ENCODE peak calls at places on chromosomes 4 and X, in seven cellular contexts. One of them, this sample, is unnamed.

GRCh38 chrX:56733459-56734046 is 4.5 kb downstream of the NBDY start:
- DNase-seq in D341Med: no peak
- DNase-seq in lung: peak; percentile 41
- DNase-seq in activated naive CD4-positive, alpha-beta T cell treated with anti-CD3 and anti-CD28 coated beads, Interleukin-2, amount 10 ng/mL, durations not matched to agents 7 days and 5 days: peak; percentile 67
- DNase-seq in neural progenitor cell: peak; percentile 73
- DNase-seq in activated CD4-positive, alpha-beta T cell treated with anti-CD3 and anti-CD28 coated beads for 1 hour: peak; percentile 18
- DNase-seq in central memory CD8-positive, alpha-beta T cell: peak; percentile 20
- DNase-seq in this sample: peak; percentile 68

GRCh38 chr4:98260047-98260578 is 1.1 kb upstream of the RAP1GDS1 start:
- DNase-seq in D341Med: peak; percentile 62
- DNase-seq in lung: peak; percentile 50
- DNase-seq in activated naive CD4-positive, alpha-beta T cell treated with anti-CD3 and anti-CD28 coated beads, Interleukin-2, amount 10 ng/mL, durations not matched to agents 7 days and 5 days: no peak
- DNase-seq in neural progenitor cell: peak; percentile 75
- DNase-seq in activated CD4-positive, alpha-beta T cell treated with anti-CD3 and anti-CD28 coated beads for 1 hour: peak; percentile 15
- DNase-seq in central memory CD8-positive, alpha-beta T cell: peak; percentile 15
- DNase-seq in this sample: peak; percentile 29

GRCh38 chr4:95386410-95386809 is 162.4 kb downstream of the UNC5C start:
- DNase-seq in D341Med: no peak
- DNase-seq in lung: no peak
- DNase-seq in activated naive CD4-positive, alpha-beta T cell treated with anti-CD3 and anti-CD28 coated beads, Interleukin-2, amount 10 ng/mL, durations not matched to agents 7 days and 5 days: no peak
- DNase-seq in neural progenitor cell: no peak
- DNase-seq in activated CD4-positive, alpha-beta T cell treated with anti-CD3 and anti-CD28 coated beads for 1 hour: no peak
- DNase-seq in central memory CD8-positive, alpha-beta T cell: no peak
- DNase-seq in this sample: no peak

GRCh38 chrX:39631275-39631674 is 466.5 kb downstream of the BCOR start:
- DNase-seq in D341Med: no peak
- DNase-seq in lung: no peak
- DNase-seq in activated naive CD4-positive, alpha-beta T cell treated with anti-CD3 and anti-CD28 coated beads, Interleukin-2, amount 10 ng/mL, durations not matched to agents 7 days and 5 days: no peak
- DNase-seq in neural progenitor cell: no peak
- DNase-seq in activated CD4-positive, alpha-beta T cell treated with anti-CD3 and anti-CD28 coated beads for 1 hour: no peak
- DNase-seq in central memory CD8-positive, alpha-beta T cell: no peak
- DNase-seq in this sample: no peak

GRCh38 chr4:82851902-82852750 is 38.8 kb downstream of the SEC31A start:
- DNase-seq in D341Med: peak; percentile 30
- DNase-seq in lung: no peak
- DNase-seq in activated naive CD4-positive, alpha-beta T cell treated with anti-CD3 and anti-CD28 coated beads, Interleukin-2, amount 10 ng/mL, durations not matched to agents 7 days and 5 days: no peak
- DNase-seq in neural progenitor cell: peak; percentile 54
- DNase-seq in activated CD4-positive, alpha-beta T cell treated with anti-CD3 and anti-CD28 coated beads for 1 hour: no peak
- DNase-seq in central memory CD8-positive, alpha-beta T cell: no peak
- DNase-seq in this sample: no peak

GRCh38 chr4:5754529-5754881 is 43.5 kb downstream of the EVC start:
- DNase-seq in D341Med: no peak
- DNase-seq in lung: no peak
- DNase-seq in activated naive CD4-positive, alpha-beta T cell treated with anti-CD3 and anti-CD28 coated beads, Interleukin-2, amount 10 ng/mL, durations not matched to agents 7 days and 5 days: no peak
- DNase-seq in neural progenitor cell: no peak
- DNase-seq in activated CD4-positive, alpha-beta T cell treated with anti-CD3 and anti-CD28 coated beads for 1 hour: no peak
- DNase-seq in central memory CD8-positive, alpha-beta T cell: no peak
- DNase-seq in this sample: no peak

GRCh38 chr4:100649478-100649877 is 131.7 kb upstream of the EMCN start:
- DNase-seq in D341Med: no peak
- DNase-seq in lung: no peak
- DNase-seq in activated naive CD4-positive, alpha-beta T cell treated with anti-CD3 and anti-CD28 coated beads, Interleukin-2, amount 10 ng/mL, durations not matched to agents 7 days and 5 days: no peak
- DNase-seq in neural progenitor cell: no peak
- DNase-seq in activated CD4-positive, alpha-beta T cell treated with anti-CD3 and anti-CD28 coated beads for 1 hour: no peak
- DNase-seq in central memory CD8-positive, alpha-beta T cell: no peak
- DNase-seq in this sample: no peak

GRCh38 chr4:70239497-70239896 is 2.9 kb upstream of the CSN3 start:
- DNase-seq in D341Med: no peak
- DNase-seq in lung: no peak
- DNase-seq in activated naive CD4-positive, alpha-beta T cell treated with anti-CD3 and anti-CD28 coated beads, Interleukin-2, amount 10 ng/mL, durations not matched to agents 7 days and 5 days: no peak
- DNase-seq in neural progenitor cell: no peak
- DNase-seq in activated CD4-positive, alpha-beta T cell treated with anti-CD3 and anti-CD28 coated beads for 1 hour: no peak
- DNase-seq in central memory CD8-positive, alpha-beta T cell: no peak
- DNase-seq in this sample: no peak

GRCh38 chrX:110204986-110205385 is 112.9 kb downstream of the AMMECR1 start:
- DNase-seq in D341Med: no peak
- DNase-seq in lung: no peak
- DNase-seq in activated naive CD4-positive, alpha-beta T cell treated with anti-CD3 and anti-CD28 coated beads, Interleukin-2, amount 10 ng/mL, durations not matched to agents 7 days and 5 days: no peak
- DNase-seq in neural progenitor cell: no peak
- DNase-seq in activated CD4-positive, alpha-beta T cell treated with anti-CD3 and anti-CD28 coated beads for 1 hour: no peak
- DNase-seq in central memory CD8-positive, alpha-beta T cell: no peak
- DNase-seq in this sample: no peak

GRCh38 chr4:83255584-83255983 is 29.0 kb downstream of the COQ2 start:
- DNase-seq in D341Med: no peak
- DNase-seq in lung: no peak
- DNase-seq in activated naive CD4-positive, alpha-beta T cell treated with anti-CD3 and anti-CD28 coated beads, Interleukin-2, amount 10 ng/mL, durations not matched to agents 7 days and 5 days: no peak
- DNase-seq in neural progenitor cell: no peak
- DNase-seq in activated CD4-positive, alpha-beta T cell treated with anti-CD3 and anti-CD28 coated beads for 1 hour: no peak
- DNase-seq in central memory CD8-positive, alpha-beta T cell: no peak
- DNase-seq in this sample: no peak

GRCh38 chr4:98993419-98994071 is 2.0 kb upstream of the METAP1 start:
- DNase-seq in D341Med: no peak
- DNase-seq in lung: no peak
- DNase-seq in activated naive CD4-positive, alpha-beta T cell treated with anti-CD3 and anti-CD28 coated beads, Interleukin-2, amount 10 ng/mL, durations not matched to agents 7 days and 5 days: no peak
- DNase-seq in neural progenitor cell: no peak
- DNase-seq in activated CD4-positive, alpha-beta T cell treated with anti-CD3 and anti-CD28 coated beads for 1 hour: no peak
- DNase-seq in central memory CD8-positive, alpha-beta T cell: no peak
- DNase-seq in this sample: no peak

GRCh38 chr4:46649390-46649789 is 259.5 kb upstream of the GABRA2 start:
- DNase-seq in D341Med: no peak
- DNase-seq in lung: no peak
- DNase-seq in activated naive CD4-positive, alpha-beta T cell treated with anti-CD3 and anti-CD28 coated beads, Interleukin-2, amount 10 ng/mL, durations not matched to agents 7 days and 5 days: no peak
- DNase-seq in neural progenitor cell: no peak
- DNase-seq in activated CD4-positive, alpha-beta T cell treated with anti-CD3 and anti-CD28 coated beads for 1 hour: no peak
- DNase-seq in central memory CD8-positive, alpha-beta T cell: no peak
- DNase-seq in this sample: no peak

GRCh38 chr4:25013756-25014737 is 16.7 kb downstream of the LGI2 start:
- DNase-seq in D341Med: no peak
- DNase-seq in lung: no peak
- DNase-seq in activated naive CD4-positive, alpha-beta T cell treated with anti-CD3 and anti-CD28 coated beads, Interleukin-2, amount 10 ng/mL, durations not matched to agents 7 days and 5 days: no peak
- DNase-seq in neural progenitor cell: no peak
- DNase-seq in activated CD4-positive, alpha-beta T cell treated with anti-CD3 and anti-CD28 coated beads for 1 hour: no peak
- DNase-seq in central memory CD8-positive, alpha-beta T cell: no peak
- DNase-seq in this sample: no peak

GRCh38 chr4:145177906-145178538 is 2.4 kb downstream of the OTUD4 start:
- DNase-seq in D341Med: no peak
- DNase-seq in lung: no peak
- DNase-seq in activated naive CD4-positive, alpha-beta T cell treated with anti-CD3 and anti-CD28 coated beads, Interleukin-2, amount 10 ng/mL, durations not matched to agents 7 days and 5 days: peak; percentile 24
- DNase-seq in neural progenitor cell: no peak
- DNase-seq in activated CD4-positive, alpha-beta T cell treated with anti-CD3 and anti-CD28 coated beads for 1 hour: no peak
- DNase-seq in central memory CD8-positive, alpha-beta T cell: no peak
- DNase-seq in this sample: no peak

GRCh38 chr4:184102488-184102887 is 115.2 kb downstream of the ENPP6 start:
- DNase-seq in D341Med: no peak
- DNase-seq in lung: no peak
- DNase-seq in activated naive CD4-positive, alpha-beta T cell treated with anti-CD3 and anti-CD28 coated beads, Interleukin-2, amount 10 ng/mL, durations not matched to agents 7 days and 5 days: no peak
- DNase-seq in neural progenitor cell: no peak
- DNase-seq in activated CD4-positive, alpha-beta T cell treated with anti-CD3 and anti-CD28 coated beads for 1 hour: no peak
- DNase-seq in central memory CD8-positive, alpha-beta T cell: no peak
- DNase-seq in this sample: no peak

GRCh38 chrX:38987135-38987780 is 186.0 kb downstream of the MID1IP1 start:
- DNase-seq in D341Med: no peak
- DNase-seq in lung: no peak
- DNase-seq in activated naive CD4-positive, alpha-beta T cell treated with anti-CD3 and anti-CD28 coated beads, Interleukin-2, amount 10 ng/mL, durations not matched to agents 7 days and 5 days: no peak
- DNase-seq in neural progenitor cell: no peak
- DNase-seq in activated CD4-positive, alpha-beta T cell treated with anti-CD3 and anti-CD28 coated beads for 1 hour: no peak
- DNase-seq in central memory CD8-positive, alpha-beta T cell: no peak
- DNase-seq in this sample: no peak

GRCh38 chrX:134528936-134529335 is 69.0 kb downstream of the HPRT1 start:
- DNase-seq in D341Med: no peak
- DNase-seq in lung: no peak
- DNase-seq in activated naive CD4-positive, alpha-beta T cell treated with anti-CD3 and anti-CD28 coated beads, Interleukin-2, amount 10 ng/mL, durations not matched to agents 7 days and 5 days: no peak
- DNase-seq in neural progenitor cell: no peak
- DNase-seq in activated CD4-positive, alpha-beta T cell treated with anti-CD3 and anti-CD28 coated beads for 1 hour: no peak
- DNase-seq in central memory CD8-positive, alpha-beta T cell: no peak
- DNase-seq in this sample: no peak

GRCh38 chr4:138217567-138217966 is 24.6 kb downstream of the SLC7A11 start:
- DNase-seq in D341Med: no peak
- DNase-seq in lung: no peak
- DNase-seq in activated naive CD4-positive, alpha-beta T cell treated with anti-CD3 and anti-CD28 coated beads, Interleukin-2, amount 10 ng/mL, durations not matched to agents 7 days and 5 days: no peak
- DNase-seq in neural progenitor cell: peak; percentile 69
- DNase-seq in activated CD4-positive, alpha-beta T cell treated with anti-CD3 and anti-CD28 coated beads for 1 hour: no peak
- DNase-seq in central memory CD8-positive, alpha-beta T cell: no peak
- DNase-seq in this sample: no peak

GRCh38 chr4:632926-633325 is 7.6 kb downstream of the PDE6B start:
- DNase-seq in D341Med: no peak
- DNase-seq in lung: no peak
- DNase-seq in activated naive CD4-positive, alpha-beta T cell treated with anti-CD3 and anti-CD28 coated beads, Interleukin-2, amount 10 ng/mL, durations not matched to agents 7 days and 5 days: no peak
- DNase-seq in neural progenitor cell: no peak
- DNase-seq in activated CD4-positive, alpha-beta T cell treated with anti-CD3 and anti-CD28 coated beads for 1 hour: no peak
- DNase-seq in central memory CD8-positive, alpha-beta T cell: no peak
- DNase-seq in this sample: no peak

GRCh38 chr4:55122235-55122634 is 3.2 kb downstream of the KDR start:
- DNase-seq in D341Med: no peak
- DNase-seq in lung: no peak
- DNase-seq in activated naive CD4-positive, alpha-beta T cell treated with anti-CD3 and anti-CD28 coated beads, Interleukin-2, amount 10 ng/mL, durations not matched to agents 7 days and 5 days: no peak
- DNase-seq in neural progenitor cell: no peak
- DNase-seq in activated CD4-positive, alpha-beta T cell treated with anti-CD3 and anti-CD28 coated beads for 1 hour: no peak
- DNase-seq in central memory CD8-positive, alpha-beta T cell: no peak
- DNase-seq in this sample: no peak

GRCh38 chr4:142801966-142802365 is 44.1 kb downstream of the INPP4B start:
- DNase-seq in D341Med: no peak
- DNase-seq in lung: no peak
- DNase-seq in activated naive CD4-positive, alpha-beta T cell treated with anti-CD3 and anti-CD28 coated beads, Interleukin-2, amount 10 ng/mL, durations not matched to agents 7 days and 5 days: peak; percentile 31
- DNase-seq in neural progenitor cell: no peak
- DNase-seq in activated CD4-positive, alpha-beta T cell treated with anti-CD3 and anti-CD28 coated beads for 1 hour: no peak
- DNase-seq in central memory CD8-positive, alpha-beta T cell: no peak
- DNase-seq in this sample: no peak

GRCh38 chrX:135112096-135112729 is 8.1 kb downstream of the ETDB start:
- DNase-seq in D341Med: peak; percentile 40
- DNase-seq in lung: no peak
- DNase-seq in activated naive CD4-positive, alpha-beta T cell treated with anti-CD3 and anti-CD28 coated beads, Interleukin-2, amount 10 ng/mL, durations not matched to agents 7 days and 5 days: peak; percentile 45
- DNase-seq in neural progenitor cell: peak; percentile 31
- DNase-seq in activated CD4-positive, alpha-beta T cell treated with anti-CD3 and anti-CD28 coated beads for 1 hour: no peak
- DNase-seq in central memory CD8-positive, alpha-beta T cell: no peak
- DNase-seq in this sample: no peak

GRCh38 chr4:166198516-166198915 is 325.5 kb downstream of the TLL1 start:
- DNase-seq in D341Med: no peak
- DNase-seq in lung: no peak
- DNase-seq in activated naive CD4-positive, alpha-beta T cell treated with anti-CD3 and anti-CD28 coated beads, Interleukin-2, amount 10 ng/mL, durations not matched to agents 7 days and 5 days: no peak
- DNase-seq in neural progenitor cell: no peak
- DNase-seq in activated CD4-positive, alpha-beta T cell treated with anti-CD3 and anti-CD28 coated beads for 1 hour: no peak
- DNase-seq in central memory CD8-positive, alpha-beta T cell: no peak
- DNase-seq in this sample: no peak

GRCh38 chrX:1600406-1601050 is 9.1 kb downstream of the AKAP17A start:
- DNase-seq in D341Med: peak; percentile 24
- DNase-seq in lung: no peak
- DNase-seq in activated naive CD4-positive, alpha-beta T cell treated with anti-CD3 and anti-CD28 coated beads, Interleukin-2, amount 10 ng/mL, durations not matched to agents 7 days and 5 days: no peak
- DNase-seq in neural progenitor cell: no peak
- DNase-seq in activated CD4-positive, alpha-beta T cell treated with anti-CD3 and anti-CD28 coated beads for 1 hour: no peak
- DNase-seq in central memory CD8-positive, alpha-beta T cell: no peak
- DNase-seq in this sample: no peak

GRCh38 chr4:82217986-82218715 is 155.6 kb downstream of the HNRNPD start:
- DNase-seq in D341Med: peak; percentile 50
- DNase-seq in lung: no peak
- DNase-seq in activated naive CD4-positive, alpha-beta T cell treated with anti-CD3 and anti-CD28 coated beads, Interleukin-2, amount 10 ng/mL, durations not matched to agents 7 days and 5 days: peak; percentile 34
- DNase-seq in neural progenitor cell: peak; percentile 19
- DNase-seq in activated CD4-positive, alpha-beta T cell treated with anti-CD3 and anti-CD28 coated beads for 1 hour: no peak
- DNase-seq in central memory CD8-positive, alpha-beta T cell: no peak
- DNase-seq in this sample: no peak

GRCh38 chrX:17584248-17584681 is 153.0 kb upstream of the SCML1 start:
- DNase-seq in D341Med: no peak
- DNase-seq in lung: no peak
- DNase-seq in activated naive CD4-positive, alpha-beta T cell treated with anti-CD3 and anti-CD28 coated beads, Interleukin-2, amount 10 ng/mL, durations not matched to agents 7 days and 5 days: no peak
- DNase-seq in neural progenitor cell: no peak
- DNase-seq in activated CD4-positive, alpha-beta T cell treated with anti-CD3 and anti-CD28 coated beads for 1 hour: no peak
- DNase-seq in central memory CD8-positive, alpha-beta T cell: no peak
- DNase-seq in this sample: no peak

GRCh38 chrX:129590596-129590995 is 50.5 kb downstream of the OCRL start:
- DNase-seq in D341Med: no peak
- DNase-seq in lung: no peak
- DNase-seq in activated naive CD4-positive, alpha-beta T cell treated with anti-CD3 and anti-CD28 coated beads, Interleukin-2, amount 10 ng/mL, durations not matched to agents 7 days and 5 days: no peak
- DNase-seq in neural progenitor cell: no peak
- DNase-seq in activated CD4-positive, alpha-beta T cell treated with anti-CD3 and anti-CD28 coated beads for 1 hour: no peak
- DNase-seq in central memory CD8-positive, alpha-beta T cell: no peak
- DNase-seq in this sample: no peak

GRCh38 chr4:150628073-150628472 is 46.1 kb downstream of the MAB21L2 start:
- DNase-seq in D341Med: no peak
- DNase-seq in lung: no peak
- DNase-seq in activated naive CD4-positive, alpha-beta T cell treated with anti-CD3 and anti-CD28 coated beads, Interleukin-2, amount 10 ng/mL, durations not matched to agents 7 days and 5 days: no peak
- DNase-seq in neural progenitor cell: no peak
- DNase-seq in activated CD4-positive, alpha-beta T cell treated with anti-CD3 and anti-CD28 coated beads for 1 hour: no peak
- DNase-seq in central memory CD8-positive, alpha-beta T cell: no peak
- DNase-seq in this sample: no peak

GRCh38 chrX:133649659-133650058 is 234.4 kb upstream of the GPC4 start:
- DNase-seq in D341Med: no peak
- DNase-seq in lung: no peak
- DNase-seq in activated naive CD4-positive, alpha-beta T cell treated with anti-CD3 and anti-CD28 coated beads, Interleukin-2, amount 10 ng/mL, durations not matched to agents 7 days and 5 days: no peak
- DNase-seq in neural progenitor cell: peak; percentile 87
- DNase-seq in activated CD4-positive, alpha-beta T cell treated with anti-CD3 and anti-CD28 coated beads for 1 hour: no peak
- DNase-seq in central memory CD8-positive, alpha-beta T cell: no peak
- DNase-seq in this sample: no peak

GRCh38 chrX:9535101-9535500 is 70.2 kb downstream of the TBL1X start:
- DNase-seq in D341Med: no peak
- DNase-seq in lung: no peak
- DNase-seq in activated naive CD4-positive, alpha-beta T cell treated with anti-CD3 and anti-CD28 coated beads, Interleukin-2, amount 10 ng/mL, durations not matched to agents 7 days and 5 days: no peak
- DNase-seq in neural progenitor cell: no peak
- DNase-seq in activated CD4-positive, alpha-beta T cell treated with anti-CD3 and anti-CD28 coated beads for 1 hour: no peak
- DNase-seq in central memory CD8-positive, alpha-beta T cell: no peak
- DNase-seq in this sample: no peak

GRCh38 chrX:143336261-143336660 is 181.0 kb downstream of the SPANXN3 start:
- DNase-seq in D341Med: no peak
- DNase-seq in lung: no peak
- DNase-seq in activated naive CD4-positive, alpha-beta T cell treated with anti-CD3 and anti-CD28 coated beads, Interleukin-2, amount 10 ng/mL, durations not matched to agents 7 days and 5 days: no peak
- DNase-seq in neural progenitor cell: no peak
- DNase-seq in activated CD4-positive, alpha-beta T cell treated with anti-CD3 and anti-CD28 coated beads for 1 hour: no peak
- DNase-seq in central memory CD8-positive, alpha-beta T cell: no peak
- DNase-seq in this sample: no peak

This sample was measured in mucosa of gallbladder.